ENCODE peak calls at places on chromosomes 1 and 21, in eight cellular contexts. T is GM23248, R is K562, V is GM12878, H is fibroblast of lung, I is PC-3, Z is mammary epithelial cell, G is endothelial cell of umbilical vein. L is an unnamed sample.
A peak's percentile ranks its signal among the peaks of the same experiment; 100 is the strongest.

GRCh38 chr1:78351551-78352216 is 139.1 kb upstream of the PTGFR start:
- DNase-seq in I (no peak), G (no peak), V (no peak), R (no peak), Z (no peak), H (no peak), T (no peak), L (no peak)

GRCh38 chr21:34073749-34074282 is 438 bp downstream of the MRPS6 start:
- DNase-seq in I (peak; percentile 34), V (no peak), R (peak; percentile 69), T (peak; percentile 68), G (peak; percentile 10), H (no peak), Z (no peak), L (no peak)

GRCh38 chr1:246427611-246428010 is 79.5 kb downstream of the SMYD3 start:
- DNase-seq in G (no peak), V (no peak), I (peak; percentile 74), Z (peak; percentile 71), R (no peak), T (peak; percentile 65), H (no peak), L (no peak)

GRCh38 chr1:223419115-223419514 is 25.9 kb downstream of the CCDC185 start:
- DNase-seq in H (no peak), I (no peak), R (no peak), V (no peak), T (no peak), Z (no peak), G (no peak), L (no peak)

GRCh38 chr1:40762144-40762923 is 21.3 kb upstream of the KCNQ4 start:
- DNase-seq in I (no peak), Z (no peak), R (no peak), H (no peak), V (peak; percentile 31), T (no peak), G (no peak), L (no peak)

GRCh38 chr21:26732442-26733221 is 112.6 kb downstream of the ADAMTS1 start:
- DNase-seq in R (peak; percentile 12), T (peak; percentile 78), I (peak; percentile 64), G (peak; percentile 38), Z (peak; percentile 37), H (peak; percentile 62), V (no peak), L (no peak)

GRCh38 chr21:34536311-34536710 is 24.3 kb upstream of the KCNE1 start:
- DNase-seq in H (no peak), I (no peak), T (no peak), R (no peak), G (no peak), V (no peak), Z (no peak), L (no peak)

GRCh38 chr1:167722152-167722869 is 529 bp downstream of the MPZL1 start:
- DNase-seq in T (peak; percentile 81), I (peak; percentile 63), V (no peak), G (peak; percentile 52), Z (peak; percentile 68), H (peak; percentile 23), R (peak; percentile 72), L (no peak)

GRCh38 chr1:225877570-225877969 is 4.6 kb downstream of the TMEM63A start:
- DNase-seq in R (peak; percentile 75), V (no peak), G (peak; percentile 60), H (peak; percentile 45), T (peak; percentile 69), I (peak; percentile 58), Z (no peak), L (no peak)

GRCh38 chr1:109713636-109714035 is 1.6 kb downstream of the GSTM5 start:
- DNase-seq in T (no peak), Z (no peak), H (no peak), R (no peak), I (no peak), V (no peak), G (no peak), L (no peak)

GRCh38 chr21:25732091-25732760 is 2.5 kb downstream of the ATP5PF start:
- DNase-seq in Z (no peak), R (no peak), I (peak; percentile 7), T (no peak), H (no peak), V (no peak), G (no peak), L (no peak)

GRCh38 chr1:9080704-9081291 is 11.4 kb upstream of the SLC2A5 start:
- DNase-seq in T (no peak), H (no peak), I (peak; percentile 77), Z (peak; percentile 81), G (no peak), V (no peak), R (no peak), L (peak; percentile 56)

GRCh38 chr1:198713081-198713480 is 74.2 kb downstream of the PTPRC start:
- DNase-seq in I (peak; percentile 61), R (no peak), V (no peak), T (peak; percentile 85), G (no peak), H (no peak), Z (peak; percentile 59), L (peak; percentile 19)

GRCh38 chr1:178628637-178629548 is 96.2 kb upstream of the RALGPS2 start:
- DNase-seq in R (no peak), V (no peak), H (peak; percentile 55), I (no peak), G (no peak), Z (no peak), T (peak; percentile 84), L (no peak)

GRCh38 chr1:9909222-9910046 is 635 bp downstream of the CTNNBIP1 start:
- DNase-seq in I (peak; percentile 33), V (no peak), T (peak; percentile 31), G (peak; percentile 23), Z (peak; percentile 65), R (peak; percentile 68), H (no peak), L (no peak)

GRCh38 chr1:91764471-91765115 is 121.4 kb downstream of the TGFBR3 start:
- DNase-seq in G (no peak), R (peak; percentile 40), T (no peak), H (no peak), V (no peak), Z (no peak), I (no peak), L (no peak)
- H3K9ac ChIP-seq in G (no peak overlapping the region), R (peak overlapping the region; percentile 44), T (no peak overlapping the region), H (no peak overlapping the region), V (no peak overlapping the region), Z (no peak overlapping the region), I (no peak overlapping the region), L (no peak overlapping the region)

GRCh38 chr21:21481238-21481637 is 483.0 kb downstream of the NCAM2 start:
- DNase-seq in V (no peak), T (no peak), Z (no peak), I (no peak), R (no peak), H (peak; percentile 71), G (no peak), L (no peak)
- H3K79me2 ChIP-seq in V (no peaks in the 10 kb centered on the region), T (no peaks in the 10 kb centered on the region), Z (no peaks in the 10 kb centered on the region), I (no peaks in the 10 kb centered on the region), R (no peaks in the 10 kb centered on the region), H (no peaks in the 10 kb centered on the region), G (no peaks in the 10 kb centered on the region), L (no peaks in the 10 kb centered on the region)

GRCh38 chr21:36288651-36289243 is 31.2 kb upstream of the MORC3 start:
- DNase-seq in R (no peak), V (no peak), I (no peak), Z (peak; percentile 15), T (no peak), G (no peak), H (no peak), L (no peak)
- H2AFZ ChIP-seq in R (no peak overlapping the region), V (peak overlapping the region; percentile 10), I (no peak overlapping the region), Z (no peak overlapping the region), T (no peak overlapping the region), G (no peak overlapping the region), H (no peak overlapping the region), L (no peak overlapping the region)

GRCh38 chr1:6485140-6485936 is 6.1 kb downstream of the PLEKHG5 start:
- DNase-seq in Z (no peak), H (no peak), T (peak; percentile 45), I (no peak), V (no peak), R (no peak), G (peak; percentile 26), L (no peak)
- H3K9ac ChIP-seq in Z (no peak overlapping the region), H (no peak overlapping the region), T (peak overlapping the region; percentile 58), I (peak overlapping the region; percentile 61), V (no peak overlapping the region), R (peak overlapping the region; percentile 15), G (peak overlapping the region; percentile 82), L (peak overlapping the region; percentile 75)

GRCh38 chr1:214452152-214452806 is 99.1 kb downstream of the PTPN14 start:
- DNase-seq in R (no peak), I (no peak), Z (no peak), T (no peak), G (no peak), H (no peak), V (no peak), L (no peak)
- H3K79me2 ChIP-seq in R (no peaks in the 10 kb centered on the region), I (peaks cover 73% of the 10 kb centered on the region), Z (peaks cover 80% of the 10 kb centered on the region), T (peaks cover 95% of the 10 kb centered on the region), G (peaks cover 74% of the 10 kb centered on the region), H (peaks cover 52% of the 10 kb centered on the region), V (no peaks in the 10 kb centered on the region), L (peaks cover 74% of the 10 kb centered on the region)